ENCODE peak calls at places on chromosomes 6 and 20, in nine cellular contexts. V is HepG2, L is Panc1, W is vagina, K is esophagus muscularis mucosa, M is SK-N-SH, G is upper lobe of left lung, R is sigmoid colon, F is breast epithelium. Z is an unnamed sample.

GRCh38 chr6:170011233-170012142 is 260.1 kb downstream of the ERMARD start:
- DNase-seq in V (no peak), L (no peak), W (peak; percentile 91), K (no peak), M (no peak), G (peak; percentile 85), R (peak; percentile 69), F (no peak), Z (no peak)

GRCh38 chr6:116512155-116512559 is 718 bp downstream of the CALHM5 start:
- DNase-seq in V (no peak), L (no peak), W (no peak), K (no peak), M (no peak), G (no peak), R (no peak), F (no peak), Z (no peak)

GRCh38 chr20:57392512-57393271 is 1.5 kb downstream of the RBM38 start:
- DNase-seq in V (no peak), L (no peak), W (no peak), K (no peak), M (no peak), G (peak; percentile 85), R (peak; percentile 87), F (no peak), Z (peak; percentile 64)

GRCh38 chr20:59148713-59149493 is 14.7 kb upstream of the ZNF831 start:
- DNase-seq in V (no peak), L (no peak), W (no peak), K (no peak), M (no peak), G (no peak), R (no peak), F (no peak), Z (no peak)

GRCh38 chr6:44263357-44264100 is 1.8 kb downstream of the NFKBIE start:
- DNase-seq in V (no peak), L (no peak), W (no peak), K (no peak), M (no peak), G (peak; percentile 21), R (no peak), F (no peak), Z (peak; percentile 60)

GRCh38 chr6:3848380-3848779 is 793 bp upstream of the FAM50B start:
- DNase-seq in V (no peak), L (no peak), W (no peak), K (no peak), M (no peak), G (no peak), R (no peak), F (no peak), Z (no peak)

GRCh38 chr6:134937426-134937825 is 12.5 kb downstream of the ALDH8A1 start:
- DNase-seq in V (no peak), L (no peak), W (no peak), K (peak; percentile 84), M (no peak), G (no peak), R (no peak), F (no peak), Z (no peak)

GRCh38 chr6:44658571-44658970 is 271.1 kb downstream of the CDC5L start:
- DNase-seq in V (no peak), L (no peak), W (no peak), K (no peak), M (no peak), G (no peak), R (no peak), F (no peak), Z (no peak)

GRCh38 chr6:26223677-26224546 is 136.7 kb downstream of the HFE start:
- DNase-seq in V (peak; percentile 92), L (no peak), W (no peak), K (no peak), M (peak; percentile 36), G (no peak), R (peak; percentile 89), F (no peak), Z (no peak)

GRCh38 chr6:167742719-167743303 is 83.9 kb upstream of the AFDN start:
- DNase-seq in V (peak; percentile 97), L (no peak), W (no peak), K (no peak), M (no peak), G (no peak), R (no peak), F (no peak), Z (no peak)

GRCh38 chr6:34338377-34338776 is 54.1 kb downstream of the NUDT3 start:
- DNase-seq in V (no peak), L (no peak), W (no peak), K (no peak), M (no peak), G (no peak), R (no peak), F (no peak), Z (no peak)
- H3K27ac ChIP-seq in V (no peak overlapping the region), L (no peak overlapping the region), W (peak overlapping the region; percentile 2), K (no peak overlapping the region), M (no peak overlapping the region), G (no peak overlapping the region), R (peak overlapping the region; percentile 67), F (peak overlapping the region; percentile 41), Z (no peak overlapping the region)

GRCh38 chr20:25294459-25295385 is 46.8 kb downstream of the PYGB start:
- DNase-seq in V (peak; percentile 82), L (no peak), W (no peak), K (no peak), M (peak; percentile 95), G (peak; percentile 85), R (no peak), F (no peak), Z (peak; percentile 61)

GRCh38 chr20:25295386-25296093 is 47.7 kb downstream of the PYGB start:
- DNase-seq in V (no peak), L (no peak), W (no peak), K (no peak), M (peak; percentile 53), G (no peak), R (no peak), F (no peak), Z (no peak)

GRCh38 chr20:25299801-25300200 is 51.9 kb downstream of the PYGB start:
- DNase-seq in V (no peak), L (no peak), W (no peak), K (no peak), M (no peak), G (no peak), R (no peak), F (no peak), Z (no peak)

GRCh38 chr20:25296094-25297093 is 48.5 kb downstream of the PYGB start:
- DNase-seq in V (peak; percentile 50), L (no peak), W (no peak), K (no peak), M (no peak), G (no peak), R (no peak), F (no peak), Z (peak; percentile 14)

DNA sequence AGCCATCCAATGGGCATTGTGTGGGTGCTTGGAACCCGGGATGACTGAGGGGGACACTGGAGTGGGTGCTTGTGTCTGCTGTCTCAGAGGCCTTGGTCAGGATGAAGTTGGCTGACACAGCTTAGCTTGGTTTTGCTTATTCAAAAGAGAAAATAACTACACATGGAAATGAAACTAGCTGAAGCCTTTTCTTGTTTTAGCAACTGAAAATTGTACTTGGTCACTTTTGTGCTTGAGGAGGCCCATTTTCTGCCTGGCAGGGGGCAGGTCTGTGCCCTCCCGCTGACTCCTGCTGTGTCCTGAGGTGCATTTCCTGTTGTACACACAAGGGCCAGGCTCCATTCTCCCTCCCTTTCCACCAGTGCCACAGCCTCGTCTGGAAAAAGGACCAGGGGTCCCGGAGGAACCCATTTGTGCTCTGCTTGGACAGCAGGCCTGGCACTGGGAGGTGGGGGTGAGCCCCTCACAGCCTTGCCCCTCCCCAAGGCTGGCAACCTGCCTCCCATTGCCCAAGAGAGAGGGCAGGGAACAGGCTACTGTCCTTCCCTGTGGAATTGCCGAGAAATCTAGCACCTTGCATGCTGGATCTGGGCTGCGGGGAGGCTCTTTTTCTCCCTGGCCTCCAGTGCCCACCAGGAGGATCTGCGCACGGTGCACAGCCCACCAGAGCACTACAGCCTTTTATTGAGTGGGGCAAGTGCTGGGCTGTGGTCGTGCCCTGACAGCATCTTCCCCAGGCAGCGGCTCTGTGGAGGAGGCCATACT is 49.4 kb downstream of the PYGB start:
- DNase-seq in V (no peak), L (no peak), W (no peak), K (no peak), M (no peak), G (no peak), R (no peak), F (no peak), Z (no peak)
- TF ChIP-seq POLR2AphosphoS5 in V (peak; percentile 12), L (no peak), W (no peak), K (no peak), M (no peak), G (no peak), R (no peak), F (no peak), Z (no peak)

DNA sequence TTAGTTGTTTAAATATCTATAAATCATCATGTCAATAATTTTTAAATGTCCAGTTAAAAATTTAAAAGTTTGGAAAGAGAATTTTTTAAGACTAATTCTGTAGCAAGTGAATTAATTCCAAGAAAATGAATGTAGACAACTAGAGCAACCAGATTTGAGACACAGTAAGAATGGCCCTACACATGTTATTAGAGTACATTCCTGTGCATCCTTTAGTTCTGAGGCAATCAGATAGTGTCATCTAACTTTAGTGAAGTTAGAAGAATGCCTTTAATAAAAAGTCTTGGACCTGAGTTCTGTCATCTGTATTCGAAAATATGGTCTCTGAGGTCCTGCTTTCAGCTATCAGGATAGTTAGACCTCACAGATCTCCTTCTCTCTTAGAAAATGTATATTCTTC is 63.7 kb downstream of the HIVEP2 start:
- DNase-seq in V (no peak), L (no peak), W (no peak), K (no peak), M (no peak), G (no peak), R (no peak), F (no peak), Z (no peak)
- H3K27ac ChIP-seq in V (no peak overlapping the region), L (no peak overlapping the region), W (no peak overlapping the region), K (no peak overlapping the region), M (no peak overlapping the region), G (no peak overlapping the region), R (no peak overlapping the region), F (no peak overlapping the region), Z (no peak overlapping the region)

GRCh38 chr6:155985660-155986138 is 530.1 kb upstream of the NOX3 start:
- DNase-seq in V (no peak), L (no peak), W (no peak), K (no peak), M (no peak), G (no peak), R (no peak), F (no peak), Z (no peak)
- TF ChIP-seq POLR2AphosphoS5 in V (no peak), L (no peak), W (peak; percentile 82), K (peak; percentile 8), M (no peak), G (no peak), R (peak; percentile 39), F (no peak), Z (no peak)

Z was measured in HL-60.